ENCODE peak calls at places on chromosomes 6 and 20, in ten cellular contexts. One of them, this sample, is unnamed. For H3K4me1, the result is how much of the 10 kb centered on the place peaks cover.

GRCh38 chr6:108689279-108690161 is 128.8 kb downstream of the FOXO3 start:
- DNase-seq in uterus: peak
- DNase-seq in body of pancreas: peak
- DNase-seq in PC-3: peak
- DNase-seq in fibroblast of lung: peak
- DNase-seq in CD8-positive, alpha-beta T cell: no peak
- DNase-seq in H1: no peak
- DNase-seq in left ventricle myocardium inferior: peak
- DNase-seq in lower lobe of right lung: peak
- DNase-seq in foreskin keratinocyte: peak
- DNase-seq in this sample: peak

GRCh38 chr6:113758725-113759576 is 98.2 kb upstream of the MARCKS start:
- DNase-seq in H1: no peak
- DNase-seq in foreskin keratinocyte: no peak
- DNase-seq in fibroblast of lung: peak
- DNase-seq in lower lobe of right lung: no peak
- DNase-seq in body of pancreas: no peak
- DNase-seq in uterus: no peak
- DNase-seq in PC-3: peak
- DNase-seq in CD8-positive, alpha-beta T cell: no peak
- DNase-seq in left ventricle myocardium inferior: no peak
- DNase-seq in this sample: no peak

GRCh38 chr6:134035823-134036296 is 16.6 kb downstream of the SLC2A12 start:
- DNase-seq in body of pancreas: peak
- DNase-seq in CD8-positive, alpha-beta T cell: no peak
- DNase-seq in H1: no peak
- DNase-seq in uterus: no peak
- DNase-seq in PC-3: peak
- DNase-seq in left ventricle myocardium inferior: no peak
- DNase-seq in lower lobe of right lung: no peak
- DNase-seq in fibroblast of lung: peak
- DNase-seq in foreskin keratinocyte: peak
- DNase-seq in this sample: no peak

GRCh38 chr6:34522740-34523139 is 33.4 kb downstream of the SPDEF start:
- DNase-seq in lower lobe of right lung: peak
- DNase-seq in H1: no peak
- DNase-seq in uterus: no peak
- DNase-seq in body of pancreas: no peak
- DNase-seq in left ventricle myocardium inferior: peak
- DNase-seq in CD8-positive, alpha-beta T cell: no peak
- DNase-seq in PC-3: no peak
- DNase-seq in foreskin keratinocyte: no peak
- DNase-seq in fibroblast of lung: no peak
- DNase-seq in this sample: peak

GRCh38 chr20:48879609-48880008 is 41.9 kb upstream of the ARFGEF2 start:
- DNase-seq in CD8-positive, alpha-beta T cell: no peak
- DNase-seq in left ventricle myocardium inferior: no peak
- DNase-seq in uterus: no peak
- DNase-seq in fibroblast of lung: peak
- DNase-seq in lower lobe of right lung: no peak
- DNase-seq in H1: no peak
- DNase-seq in PC-3: peak
- DNase-seq in body of pancreas: no peak
- DNase-seq in foreskin keratinocyte: no peak
- DNase-seq in this sample: no peak

GRCh38 chr6:52515219-52515960 is 61.5 kb downstream of the TRAM2 start:
- DNase-seq in CD8-positive, alpha-beta T cell: no peak
- DNase-seq in PC-3: no peak
- DNase-seq in fibroblast of lung: peak
- DNase-seq in lower lobe of right lung: no peak
- DNase-seq in foreskin keratinocyte: peak
- DNase-seq in body of pancreas: no peak
- DNase-seq in uterus: no peak
- DNase-seq in H1: no peak
- DNase-seq in left ventricle myocardium inferior: no peak
- DNase-seq in this sample: no peak

GRCh38 chr6:134675110-134676038 is 274.5 kb downstream of the ALDH8A1 start:
- DNase-seq in left ventricle myocardium inferior: no peak
- DNase-seq in uterus: no peak
- DNase-seq in body of pancreas: no peak
- DNase-seq in lower lobe of right lung: no peak
- DNase-seq in fibroblast of lung: no peak
- DNase-seq in foreskin keratinocyte: no peak
- DNase-seq in CD8-positive, alpha-beta T cell: no peak
- DNase-seq in H1: no peak
- DNase-seq in PC-3: no peak
- DNase-seq in this sample: no peak

GRCh38 chr6:112879920-112880413 is 532.8 kb downstream of the RFPL4B start:
- DNase-seq in PC-3: no peak
- DNase-seq in CD8-positive, alpha-beta T cell: no peak
- DNase-seq in lower lobe of right lung: peak
- DNase-seq in uterus: no peak
- DNase-seq in left ventricle myocardium inferior: peak
- DNase-seq in body of pancreas: peak
- DNase-seq in foreskin keratinocyte: no peak
- DNase-seq in fibroblast of lung: peak
- DNase-seq in H1: peak
- DNase-seq in this sample: peak

GRCh38 chr6:135054238-135054574 is 416 bp downstream of the HBS1L start:
- DNase-seq in H1: no peak
- DNase-seq in body of pancreas: no peak
- DNase-seq in left ventricle myocardium inferior: no peak
- DNase-seq in PC-3: peak
- DNase-seq in uterus: no peak
- DNase-seq in fibroblast of lung: peak
- DNase-seq in foreskin keratinocyte: no peak
- DNase-seq in lower lobe of right lung: no peak
- DNase-seq in CD8-positive, alpha-beta T cell: no peak
- DNase-seq in this sample: no peak

GRCh38 chr6:125597411-125598253 is 151.8 kb upstream of the HEY2 start:
- DNase-seq in uterus: no peak
- DNase-seq in foreskin keratinocyte: no peak
- DNase-seq in CD8-positive, alpha-beta T cell: no peak
- DNase-seq in lower lobe of right lung: peak
- DNase-seq in H1: no peak
- DNase-seq in fibroblast of lung: no peak
- DNase-seq in left ventricle myocardium inferior: peak
- DNase-seq in PC-3: no peak
- DNase-seq in body of pancreas: no peak
- DNase-seq in this sample: peak

GRCh38 chr6:121590438-121590837 is 155.0 kb downstream of the GJA1 start:
- DNase-seq in foreskin keratinocyte: no peak
- DNase-seq in body of pancreas: no peak
- DNase-seq in PC-3: no peak
- DNase-seq in CD8-positive, alpha-beta T cell: no peak
- DNase-seq in uterus: no peak
- DNase-seq in H1: no peak
- DNase-seq in lower lobe of right lung: no peak
- DNase-seq in left ventricle myocardium inferior: no peak
- DNase-seq in fibroblast of lung: peak
- DNase-seq in this sample: no peak

GRCh38 chr6:29872791-29873190 is 45.2 kb downstream of the HLA-G start:
- DNase-seq in fibroblast of lung: no peak
- DNase-seq in uterus: no peak
- DNase-seq in body of pancreas: no peak
- DNase-seq in left ventricle myocardium inferior: no peak
- DNase-seq in foreskin keratinocyte: no peak
- DNase-seq in PC-3: no peak
- DNase-seq in H1: no peak
- DNase-seq in CD8-positive, alpha-beta T cell: no peak
- DNase-seq in lower lobe of right lung: no peak
- DNase-seq in this sample: no peak

GRCh38 chr6:142845143-142845571 is 99.8 kb downstream of the HIVEP2 start:
- DNase-seq in CD8-positive, alpha-beta T cell: no peak
- DNase-seq in H1: no peak
- DNase-seq in PC-3: peak
- DNase-seq in foreskin keratinocyte: no peak
- DNase-seq in uterus: no peak
- DNase-seq in left ventricle myocardium inferior: no peak
- DNase-seq in fibroblast of lung: peak
- DNase-seq in body of pancreas: no peak
- DNase-seq in lower lobe of right lung: no peak
- DNase-seq in this sample: no peak
- H3K4me1 ChIP-seq in CD8-positive, alpha-beta T cell: half or more
- H3K4me1 ChIP-seq in H1: under half
- H3K4me1 ChIP-seq in PC-3: half or more
- H3K4me1 ChIP-seq in foreskin keratinocyte: under half
- H3K4me1 ChIP-seq in uterus: under half
- H3K4me1 ChIP-seq in left ventricle myocardium inferior: half or more
- H3K4me1 ChIP-seq in fibroblast of lung: under half
- H3K4me1 ChIP-seq in body of pancreas: under half
- H3K4me1 ChIP-seq in lower lobe of right lung: half or more
- H3K4me1 ChIP-seq in this sample: under half

GRCh38 chr6:49423817-49424216 is 39.2 kb downstream of the MMUT start:
- DNase-seq in foreskin keratinocyte: no peak
- DNase-seq in PC-3: peak
- DNase-seq in uterus: no peak
- DNase-seq in fibroblast of lung: no peak
- DNase-seq in lower lobe of right lung: no peak
- DNase-seq in H1: no peak
- DNase-seq in CD8-positive, alpha-beta T cell: no peak
- DNase-seq in left ventricle myocardium inferior: no peak
- DNase-seq in body of pancreas: no peak
- DNase-seq in this sample: no peak
- TF ChIP-seq CTCF in foreskin keratinocyte: peak
- TF ChIP-seq CTCF in PC-3: peak
- TF ChIP-seq CTCF in uterus: no peak
- TF ChIP-seq CTCF in fibroblast of lung: no peak
- TF ChIP-seq CTCF in lower lobe of right lung: no peak
- TF ChIP-seq CTCF in H1: no peak
- TF ChIP-seq CTCF in CD8-positive, alpha-beta T cell: no peak
- TF ChIP-seq CTCF in left ventricle myocardium inferior: no peak
- TF ChIP-seq CTCF in body of pancreas: peak
- TF ChIP-seq CTCF in this sample: no peak

GRCh38 chr20:45323731-45324130 is 15.6 kb upstream of the MATN4 start:
- DNase-seq in uterus: no peak
- DNase-seq in CD8-positive, alpha-beta T cell: no peak
- DNase-seq in fibroblast of lung: peak
- DNase-seq in PC-3: peak
- DNase-seq in foreskin keratinocyte: no peak
- DNase-seq in lower lobe of right lung: no peak
- DNase-seq in body of pancreas: no peak
- DNase-seq in left ventricle myocardium inferior: no peak
- DNase-seq in H1: no peak
- DNase-seq in this sample: no peak

GRCh38 chr20:45320948-45321595 is 13.0 kb upstream of the MATN4 start:
- DNase-seq in CD8-positive, alpha-beta T cell: no peak
- DNase-seq in uterus: no peak
- DNase-seq in foreskin keratinocyte: no peak
- DNase-seq in left ventricle myocardium inferior: no peak
- DNase-seq in H1: no peak
- DNase-seq in lower lobe of right lung: no peak
- DNase-seq in fibroblast of lung: no peak
- DNase-seq in body of pancreas: no peak
- DNase-seq in PC-3: no peak
- DNase-seq in this sample: no peak

GRCh38 chr20:45318948-45319347 is 10.8 kb upstream of the MATN4 start:
- DNase-seq in body of pancreas: peak
- DNase-seq in left ventricle myocardium inferior: no peak
- DNase-seq in H1: no peak
- DNase-seq in CD8-positive, alpha-beta T cell: no peak
- DNase-seq in lower lobe of right lung: no peak
- DNase-seq in foreskin keratinocyte: no peak
- DNase-seq in uterus: no peak
- DNase-seq in fibroblast of lung: no peak
- DNase-seq in PC-3: no peak
- DNase-seq in this sample: no peak

GRCh38 chr20:45325367-45325766 is 17.3 kb upstream of the MATN4 start:
- DNase-seq in uterus: no peak
- DNase-seq in lower lobe of right lung: no peak
- DNase-seq in PC-3: no peak
- DNase-seq in CD8-positive, alpha-beta T cell: no peak
- DNase-seq in fibroblast of lung: no peak
- DNase-seq in H1: no peak
- DNase-seq in foreskin keratinocyte: no peak
- DNase-seq in body of pancreas: no peak
- DNase-seq in left ventricle myocardium inferior: no peak
- DNase-seq in this sample: no peak

DNA sequence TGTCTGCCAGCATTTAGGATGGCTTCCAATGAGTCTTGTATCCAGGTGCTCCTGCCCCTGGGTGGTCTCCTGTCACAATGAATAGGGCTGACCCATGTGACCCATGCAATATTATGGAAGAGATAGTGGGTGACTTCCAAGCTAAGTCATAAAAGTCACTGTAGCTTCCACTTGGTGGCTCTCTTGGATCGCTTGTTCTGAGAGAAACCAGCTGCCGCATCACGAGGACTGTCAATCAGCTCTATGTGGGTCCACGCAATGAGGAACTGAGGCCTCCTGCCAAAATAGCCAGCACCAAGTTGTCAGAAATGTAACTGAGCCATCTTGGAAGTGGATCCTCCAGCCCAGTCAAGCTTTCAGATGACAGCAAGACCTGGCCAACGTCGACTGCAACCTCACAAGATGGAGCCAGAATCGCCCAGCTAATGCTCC is 14.9 kb upstream of the MATN4 start:
- DNase-seq in CD8-positive, alpha-beta T cell: no peak
- DNase-seq in body of pancreas: peak
- DNase-seq in left ventricle myocardium inferior: peak
- DNase-seq in uterus: no peak
- DNase-seq in PC-3: peak
- DNase-seq in foreskin keratinocyte: no peak
- DNase-seq in lower lobe of right lung: peak
- DNase-seq in fibroblast of lung: peak
- DNase-seq in H1: no peak
- DNase-seq in this sample: no peak
- H3K27ac ChIP-seq in CD8-positive, alpha-beta T cell: no peak
- H3K27ac ChIP-seq in body of pancreas: peak
- H3K27ac ChIP-seq in left ventricle myocardium inferior: peak
- H3K27ac ChIP-seq in uterus: no peak
- H3K27ac ChIP-seq in PC-3: no peak
- H3K27ac ChIP-seq in foreskin keratinocyte: no peak
- H3K27ac ChIP-seq in lower lobe of right lung: no peak
- H3K27ac ChIP-seq in fibroblast of lung: no peak
- H3K27ac ChIP-seq in H1: no peak
- H3K27ac ChIP-seq in this sample: peak

DNA sequence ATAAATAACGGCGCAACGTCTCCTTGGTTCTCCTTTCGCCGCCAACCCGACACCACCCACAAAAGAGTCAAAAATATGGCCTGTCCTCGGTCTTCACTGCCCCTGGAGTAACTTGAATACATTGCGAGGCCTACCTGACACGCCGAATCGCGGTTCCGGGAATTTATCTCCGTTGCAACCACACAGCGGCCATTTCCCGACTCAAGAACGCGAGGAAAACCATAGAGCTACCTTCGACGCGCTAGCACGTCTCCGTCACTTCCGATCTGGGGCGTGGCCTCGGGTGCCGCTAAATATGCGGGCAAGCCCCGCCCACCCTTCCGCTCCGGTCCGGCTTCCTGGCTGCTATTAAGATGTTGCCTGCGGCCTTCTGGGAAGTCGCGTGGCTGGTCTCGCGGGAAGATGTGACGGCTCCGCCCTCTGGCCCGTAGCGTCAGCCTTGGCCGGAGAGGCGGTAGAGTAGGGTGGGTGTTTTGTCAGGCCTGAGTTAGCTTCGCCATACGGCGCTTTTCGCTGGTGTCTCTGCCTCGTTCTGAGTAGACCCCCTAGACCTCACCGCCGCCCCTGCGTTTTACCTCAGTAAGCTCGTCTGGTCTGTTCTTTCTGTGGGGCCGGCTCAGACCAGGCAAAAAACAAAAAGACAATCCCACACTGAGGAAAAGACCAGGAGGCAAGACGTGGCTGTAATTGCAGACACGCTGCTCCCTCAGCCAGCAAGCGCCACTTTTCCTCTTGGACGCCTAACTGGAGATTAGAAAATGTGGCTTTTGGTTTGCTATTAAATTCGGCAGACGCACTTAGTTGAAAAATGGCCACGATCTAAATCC is at the start of gene BCLAF1:
- DNase-seq in PC-3: peak
- DNase-seq in body of pancreas: peak
- DNase-seq in CD8-positive, alpha-beta T cell: peak
- DNase-seq in H1: peak
- DNase-seq in foreskin keratinocyte: peak
- DNase-seq in uterus: peak
- DNase-seq in lower lobe of right lung: peak
- DNase-seq in left ventricle myocardium inferior: peak
- DNase-seq in fibroblast of lung: peak
- DNase-seq in this sample: peak
- H3K4me1 ChIP-seq in PC-3: under half
- H3K4me1 ChIP-seq in body of pancreas: under half
- H3K4me1 ChIP-seq in CD8-positive, alpha-beta T cell: under half
- H3K4me1 ChIP-seq in H1: under half
- H3K4me1 ChIP-seq in foreskin keratinocyte: under half
- H3K4me1 ChIP-seq in uterus: under half
- H3K4me1 ChIP-seq in lower lobe of right lung: under half
- H3K4me1 ChIP-seq in left ventricle myocardium inferior: half or more
- H3K4me1 ChIP-seq in fibroblast of lung: under half
- H3K4me1 ChIP-seq in this sample: under half